ENCODE peak calls at places on chromosomes 4 and X, in four cellular contexts. O, U, H and T are unnamed samples.

GRCh38 chr4:8524595-8525382 is 55.4 kb upstream of the GPR78 start:
- DNase-seq in O (no peak), H (no peak), U (no peak), T (no peak)

GRCh38 chr4:184514121-184514988 is 40.0 kb upstream of the IRF2 start:
- DNase-seq in O (no peak), U (no peak), H (no peak), T (no peak)

GRCh38 chr4:20428410-20429160 is 176.9 kb downstream of the SLIT2 start:
- DNase-seq in U (no peak), H (no peak), O (no peak), T (no peak)

GRCh38 chrX:77342028-77342427 is 105.2 kb upstream of the FGF16 start:
- DNase-seq in H (no peak), O (no peak), U (no peak), T (no peak)

GRCh38 chr4:173332963-173333657 is 1.0 kb downstream of the HMGB2 start:
- DNase-seq in H (no peak), U (no peak), O (no peak), T (peak; percentile 10)

GRCh38 chrX:9921407-9921806 is 45.8 kb upstream of the CLDN34 start:
- DNase-seq in U (no peak), H (no peak), O (no peak), T (no peak)

GRCh38 chrX:10769696-10770619 is 149.6 kb upstream of the MID1 start:
- DNase-seq in U (no peak), O (no peak), H (peak; percentile 78), T (no peak)

GRCh38 chr4:114815760-114816159 is 217.2 kb downstream of the UGT8 start:
- DNase-seq in H (no peak), U (no peak), O (no peak), T (no peak)

GRCh38 chrX:120380699-120381098 is 18.8 kb downstream of the ATP1B4 start:
- DNase-seq in H (no peak), O (no peak), U (peak; percentile 33), T (no peak)

GRCh38 chr4:174564529-174564928 is 42.2 kb upstream of the HPGD start:
- DNase-seq in O (no peak), H (no peak), U (no peak), T (no peak)

GRCh38 chr4:154602404-154603020 is 9.9 kb downstream of the FGG start:
- DNase-seq in U (no peak), H (no peak), O (no peak), T (no peak)

GRCh38 chrX:128106630-128107029 is 54.4 kb upstream of the ACTRT1 start:
- DNase-seq in O (no peak), U (peak; percentile 28), H (peak; percentile 1), T (no peak)

GRCh38 chr4:159401791-159402380 is 299.0 kb downstream of the RAPGEF2 start:
- DNase-seq in O (no peak), H (no peak), U (no peak), T (no peak)

GRCh38 chr4:68373513-68373912 is 23.6 kb upstream of the YTHDC1 start:
- DNase-seq in H (no peak), U (peak; percentile 93), O (peak; percentile 32), T (peak; percentile 49)

GRCh38 chr4:77651820-77652219 is 46.2 kb downstream of the CXCL13 start:
- DNase-seq in H (no peak), O (no peak), U (no peak), T (no peak)